ENCODE peak calls at places on chromosomes 11 and 22, in four cellular contexts. S is K562, Y is SK-N-SH, B is ovary. I is an unnamed sample. For H3K36me3, the result is how much of the 10 kb centered on the place peaks cover.

GRCh38 chr11:115054541-115055538 is 376.5 kb downstream of the NXPE2 start:
- DNase-seq in Y (no peak), B (no peak), S (no peak), I (no peak)

GRCh38 chr11:67504023-67504949 is 877 bp downstream of the PITPNM1 start:
- DNase-seq in B (no peak), S (peak), Y (peak), I (no peak)

GRCh38 chr11:131302831-131303230 is 67.6 kb upstream of the NTM start:
- DNase-seq in B (no peak), Y (peak), S (no peak), I (no peak)

GRCh38 chr11:118597556-118597955 is 9.9 kb upstream of the PHLDB1 start:
- DNase-seq in Y (no peak), B (no peak), S (no peak), I (peak)

GRCh38 chr11:115462004-115462541 is 42.1 kb downstream of the CADM1 start:
- DNase-seq in B (no peak), S (no peak), Y (no peak), I (no peak)

GRCh38 chr11:76670475-76671235 is at the start of gene LRRC32:
- DNase-seq in Y (peak), S (peak), B (peak), I (peak)

GRCh38 chr11:1242289-1242688 is 19.4 kb downstream of the MUC5B start:
- DNase-seq in B (no peak), Y (no peak), S (no peak), I (no peak)

GRCh38 chr11:7892059-7892699 is 38.9 kb downstream of the OR10A6 start:
- DNase-seq in S (no peak), Y (no peak), B (no peak), I (no peak)

GRCh38 chr11:132060546-132060945 is 690.1 kb downstream of the NTM start:
- DNase-seq in S (no peak), B (no peak), Y (no peak), I (no peak)

GRCh38 chr11:8838248-8838647 is 72.7 kb upstream of the AKIP1 start:
- DNase-seq in Y (no peak), S (no peak), B (no peak), I (no peak)

GRCh38 chr22:45551310-45552016 is 48.8 kb downstream of the FBLN1 start:
- DNase-seq in B (peak), S (no peak), Y (no peak), I (no peak)

GRCh38 chr11:96314326-96315050 is 28.5 kb downstream of the MAML2 start:
- DNase-seq in Y (no peak), S (no peak), B (no peak), I (no peak)

GRCh38 chr11:9562716-9563115 is 10.8 kb upstream of the WEE1 start:
- DNase-seq in B (no peak), S (no peak), Y (no peak), I (no peak)

GRCh38 chr11:112172362-112172994 is 2.8 kb upstream of the BCO2 start:
- DNase-seq in Y (no peak), S (no peak), B (no peak), I (no peak)

GRCh38 chr11:126607374-126607773 is 251.9 kb downstream of the ST3GAL4 start:
- DNase-seq in Y (peak), S (peak), B (no peak), I (peak)

GRCh38 chr22:19466126-19466716 is 12.8 kb downstream of the UFD1 start:
- DNase-seq in B (no peak), Y (no peak), S (no peak), I (no peak)

GRCh38 chr22:29139965-29140782 is 65.5 kb upstream of the EMID1 start:
- DNase-seq in Y (no peak), B (no peak), S (no peak), I (no peak)

GRCh38 chr11:65882191-65883057 is 2.8 kb downstream of the CTSW start:
- DNase-seq in S (no peak), Y (no peak), B (peak), I (no peak)

GRCh38 chr11:98711011-98711410 is 309.7 kb upstream of the CNTN5 start:
- DNase-seq in Y (no peak), S (no peak), B (no peak), I (no peak)

GRCh38 chr11:124753207-124753606 is 1.2 kb upstream of the VSIG2 start:
- DNase-seq in B (no peak), Y (peak), S (no peak), I (no peak)

GRCh38 chr22:49281467-49282340 is 546.0 kb downstream of the BRD1 start:
- DNase-seq in S (no peak), Y (no peak), B (no peak), I (no peak)

GRCh38 chr11:627273-627585 is 248 bp upstream of the SCT start:
- DNase-seq in S (no peak), B (no peak), Y (no peak), I (no peak)

GRCh38 chr11:1757861-1758610 is 5.7 kb downstream of the CTSD start:
- DNase-seq in Y (no peak), B (no peak), S (no peak), I (no peak)

DNA sequence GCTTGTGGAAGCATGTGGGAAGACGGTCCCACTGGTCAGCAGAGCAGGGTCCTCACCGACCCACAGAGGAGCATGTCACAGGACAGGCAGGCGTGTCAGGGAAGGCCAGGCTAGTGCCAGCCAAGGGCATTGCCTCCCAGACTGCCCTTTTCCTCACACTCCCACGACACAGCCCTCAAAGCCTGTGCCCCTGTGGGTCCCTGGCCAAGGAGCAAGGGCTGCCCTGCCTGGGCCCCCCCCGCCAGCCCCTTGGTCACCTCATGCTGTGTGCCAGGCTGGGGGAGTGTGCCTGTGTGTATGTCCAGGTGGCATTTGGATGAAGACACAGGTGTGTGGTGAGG is 74.7 kb downstream of the MED15 start:
- DNase-seq in Y (no peak), B (no peak), S (no peak), I (no peak)
- H3K36me3 ChIP-seq in Y (under half), B (under half), S (half or more), I (half or more)

DNA sequence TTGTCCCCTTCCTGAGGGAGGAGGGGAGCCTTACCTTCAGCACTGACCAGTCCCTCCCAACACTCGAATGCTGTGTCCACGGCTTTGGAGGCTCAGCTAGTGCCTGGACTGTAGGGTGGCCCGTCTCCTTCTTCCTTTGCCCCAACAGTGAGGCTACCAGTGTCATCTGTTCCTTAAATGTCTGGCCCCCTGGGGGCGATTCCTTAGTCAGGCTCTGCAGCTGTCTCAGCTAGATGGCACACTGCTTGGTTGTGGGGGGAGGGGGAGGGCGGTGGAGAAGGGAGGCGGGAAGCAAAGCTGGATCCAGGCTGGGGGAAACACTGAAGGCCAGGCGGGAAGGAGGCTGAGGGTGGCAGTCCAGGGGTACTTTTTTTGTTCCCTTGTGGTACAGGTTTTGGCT is at the start of gene IGSF22:
- DNase-seq in Y (no peak), B (no peak), S (no peak), I (no peak)
- TF ChIP-seq EP300 in Y (no peak), B (no peak), S (no peak), I (no peak)

DNA sequence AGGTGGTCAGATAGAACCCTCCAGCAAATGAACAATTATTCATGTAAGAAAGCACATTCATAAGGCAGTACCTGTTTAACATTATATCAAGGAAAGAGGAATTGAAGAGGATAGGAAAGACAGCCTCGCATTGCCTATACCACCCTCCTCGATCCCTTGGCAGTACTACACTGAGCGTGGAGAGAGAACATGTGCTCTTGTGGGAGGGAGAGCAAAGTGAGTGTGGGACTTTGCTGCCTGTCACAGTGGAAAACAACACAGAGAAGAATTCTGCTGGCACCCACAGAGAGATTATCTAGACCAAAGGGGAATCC is 17.5 kb upstream of the DDX10 start:
- DNase-seq in B (no peak), Y (no peak), S (no peak), I (no peak)
- H3K27ac ChIP-seq in B (no peak), Y (no peak), S (no peak), I (no peak)

GRCh38 chr11:46743693-46744339 is 24.8 kb downstream of the F2 start:
- DNase-seq in S (no peak), Y (no peak), B (no peak), I (no peak)
- H3K36me3 ChIP-seq in S (half or more), Y (half or more), B (under half), I (half or more)

GRCh38 chr11:121292503-121293275 is at the start of gene SC5D:
- DNase-seq in Y (peak), S (peak), B (peak), I (peak)
- TF ChIP-seq EP300 in Y (no peak), S (no peak), B (no peak), I (no peak)

GRCh38 chr22:50527921-50528681 is 1.7 kb downstream of the TYMP start:
- DNase-seq in Y (no peak), S (no peak), B (no peak), I (no peak)

GRCh38 chr22:50528682-50529415 is 963 bp downstream of the TYMP start:
- DNase-seq in B (no peak), Y (no peak), S (no peak), I (no peak)

GRCh38 chr22:50530857-50531545 is 1.2 kb upstream of the TYMP start:
- DNase-seq in Y (no peak), S (no peak), B (peak), I (peak)

GRCh38 chr22:50530280-50530856 is 556 bp upstream of the TYMP start:
- DNase-seq in Y (no peak), S (no peak), B (peak), I (peak)

GRCh38 chr22:50529416-50530279 is at the start of gene TYMP:
- DNase-seq in Y (no peak), B (no peak), S (no peak), I (peak)
- H3K27ac ChIP-seq in Y (no peak), B (peak), S (no peak), I (peak)

GRCh38 chr11:134637091-134638015 is 225.3 kb upstream of the B3GAT1 start:
- DNase-seq in B (no peak), S (no peak), Y (no peak), I (no peak)
- H3K36me3 ChIP-seq in B (under half), S (under half), Y (under half), I (under half)

GRCh38 chr22:46732041-46732379 is 6.0 kb downstream of the CERK start:
- DNase-seq in B (no peak), Y (no peak), S (no peak), I (no peak)

GRCh38 chr22:46728470-46728869 is 9.6 kb downstream of the CERK start:
- DNase-seq in Y (peak), S (no peak), B (no peak), I (no peak)

GRCh38 chr22:46732513-46732912 is 5.5 kb downstream of the CERK start:
- DNase-seq in Y (no peak), S (no peak), B (no peak), I (no peak)

GRCh38 chr22:46730568-46731245 is 7.3 kb downstream of the CERK start:
- DNase-seq in Y (peak), S (no peak), B (no peak), I (no peak)

DNA sequence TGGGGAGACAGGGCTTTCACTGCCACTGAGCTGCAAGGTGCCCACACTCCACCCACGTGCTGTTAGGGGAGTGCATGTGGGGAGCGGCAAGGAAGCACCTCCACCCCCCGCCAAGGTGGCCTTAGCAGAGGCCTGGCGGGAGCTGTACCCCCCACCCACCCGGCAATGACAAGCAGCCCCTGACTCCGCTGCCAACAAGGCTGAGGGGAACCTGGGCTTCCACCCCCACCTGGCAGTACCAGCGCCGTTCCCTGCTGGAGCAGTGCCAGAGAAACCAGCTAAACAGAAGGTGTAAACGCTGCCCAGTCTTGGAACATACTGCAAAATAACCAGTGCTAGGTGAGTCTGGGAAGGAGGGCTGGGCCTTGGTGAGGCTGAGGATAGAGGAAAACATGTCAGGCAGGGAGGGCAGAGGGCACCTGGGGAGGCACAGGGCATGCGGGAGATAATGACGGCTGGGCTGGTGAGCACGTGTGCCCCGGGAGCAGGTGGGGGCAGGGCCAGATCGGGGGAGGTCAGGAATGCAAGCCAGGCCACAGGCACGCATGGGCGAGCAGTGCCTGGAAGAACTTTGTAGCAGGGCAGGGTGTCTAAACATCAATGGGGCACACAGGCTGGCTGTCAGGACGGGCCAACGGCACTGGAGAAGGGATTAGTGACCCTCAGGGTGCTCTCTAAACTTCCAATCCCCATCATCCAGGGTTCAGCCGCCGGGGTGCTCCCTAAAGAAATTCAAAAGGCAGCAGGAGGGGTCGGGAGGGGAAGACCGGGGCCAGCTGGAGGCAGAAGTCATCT is 6.6 kb downstream of the CERK start:
- DNase-seq in Y (peak), S (no peak), B (no peak), I (peak)
- TF ChIP-seq EP300 in Y (peak), S (no peak), B (no peak), I (no peak)

DNA sequence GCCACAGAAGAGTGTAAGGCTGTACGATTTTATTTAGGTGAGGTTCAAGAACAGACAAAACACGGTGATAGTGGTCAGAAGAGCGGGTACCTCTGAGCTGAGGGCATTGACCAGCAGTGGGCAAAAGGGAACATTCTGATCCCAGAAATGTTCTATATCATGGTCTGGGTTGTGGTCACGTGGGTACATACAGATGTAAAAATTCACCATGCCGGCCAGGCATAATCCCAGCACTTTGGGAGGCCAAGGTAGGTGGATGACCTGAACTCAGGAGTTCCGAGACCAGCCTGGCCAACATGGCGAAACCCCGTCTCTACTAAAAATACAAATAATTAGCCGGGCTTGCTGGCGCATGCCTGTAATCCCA is 31.1 kb upstream of the GCAT start:
- DNase-seq in S (no peak), B (no peak), Y (no peak), I (no peak)
- H3K27ac ChIP-seq in S (no peak), B (no peak), Y (no peak), I (peak)